ENCODE peak calls at places on chromosomes 11 and 22, in five cellular contexts. M is right lobe of liver, C is transverse colon, O is heart right ventricle, B is heart left ventricle. W is an unnamed sample.
A peak's percentile ranks its signal among the peaks of the same experiment; 100 is the strongest.

GRCh38 chr22:46985507-46985882 is 223.0 kb downstream of the TBC1D22A start:
- DNase-seq in C (no peak), B (no peak), M (no peak), O (no peak), W (no peak)

GRCh38 chr11:43278302-43278956 is 33.4 kb upstream of the API5 start:
- DNase-seq in M (no peak), C (no peak), B (no peak), O (no peak), W (no peak)

GRCh38 chr11:61148016-61148640 is 13.1 kb downstream of the VPS37C start:
- DNase-seq in O (no peak), B (no peak), M (no peak), C (no peak), W (peak; percentile 12)

GRCh38 chr11:94882931-94883330 is 90.4 kb downstream of the CWC15 start:
- DNase-seq in C (no peak), O (no peak), M (no peak), B (no peak), W (no peak)

GRCh38 chr11:45798793-45799441 is 6.0 kb upstream of the SLC35C1 start:
- DNase-seq in B (no peak), O (no peak), C (no peak), M (peak; percentile 81), W (no peak)

GRCh38 chr22:32623943-32624342 is 149.3 kb downstream of the FBXO7 start:
- DNase-seq in B (no peak), M (peak; percentile 80), O (peak; percentile 56), C (peak; percentile 49), W (no peak)

GRCh38 chr11:5303643-5304042 is 1.9 kb upstream of the OR51B4 start:
- DNase-seq in O (no peak), M (no peak), C (no peak), B (no peak), W (no peak)

GRCh38 chr22:43654271-43654670 is 157.8 kb downstream of the EFCAB6 start:
- DNase-seq in B (no peak), O (no peak), C (no peak), M (no peak), W (no peak)

GRCh38 chr11:48005878-48006277 is 25.5 kb downstream of the PTPRJ start:
- DNase-seq in B (no peak), C (no peak), O (no peak), M (no peak), W (no peak)

GRCh38 chr11:117479372-117479771 is 151.7 kb downstream of the CEP164 start:
- DNase-seq in M (no peak), B (no peak), C (no peak), O (no peak), W (no peak)

GRCh38 chr22:41401781-41402648 is 20.3 kb downstream of the TEF start:
- DNase-seq in C (peak; percentile 87), B (peak; percentile 78), M (peak; percentile 93), O (peak; percentile 73), W (no peak)

GRCh38 chr11:122439911-122440782 is 215.4 kb upstream of the UBASH3B start:
- DNase-seq in M (peak; percentile 85), O (peak; percentile 33), B (peak; percentile 17), C (no peak), W (no peak)

GRCh38 chr22:41780714-41781507 is 19.6 kb upstream of the CCDC134 start:
- DNase-seq in O (peak; percentile 61), B (peak; percentile 53), C (peak; percentile 81), M (peak; percentile 53), W (no peak)

GRCh38 chr11:86922225-86922624 is 33.0 kb downstream of the FZD4 start:
- DNase-seq in B (no peak), M (no peak), O (no peak), C (no peak), W (no peak)

GRCh38 chr11:93895106-93895862 is 44.9 kb upstream of the VSTM5 start:
- DNase-seq in M (no peak), B (peak; percentile 16), O (peak; percentile 30), C (no peak), W (no peak)

GRCh38 chr11:125053167-125053566 is 9.9 kb upstream of the SLC37A2 start:
- DNase-seq in B (no peak), C (no peak), M (no peak), O (no peak), W (no peak)

GRCh38 chr11:67265633-67266423 is 445 bp upstream of the GRK2 start:
- DNase-seq in C (peak; percentile 85), M (peak; percentile 86), B (peak; percentile 81), O (peak; percentile 70), W (peak; percentile 47)

GRCh38 chr11:65538232-65538914 is 13.5 kb downstream of the SCYL1 start:
- DNase-seq in B (no peak), C (no peak), M (peak; percentile 54), O (no peak), W (no peak)

GRCh38 chr22:19923914-19924513 is 17.6 kb upstream of the COMT start:
- DNase-seq in M (no peak), O (no peak), C (no peak), B (no peak), W (no peak)
- H3K4me1 ChIP-seq in M (no peaks in the 10 kb centered on the region), O (no peaks in the 10 kb centered on the region), C (no peaks in the 10 kb centered on the region), B (no peaks in the 10 kb centered on the region), W (no peaks in the 10 kb centered on the region)

GRCh38 chr11:16881074-16881709 is 133.0 kb downstream of the PLEKHA7 start:
- DNase-seq in B (peak; percentile 72), M (peak; percentile 48), O (peak; percentile 70), C (no peak), W (no peak)
- TF ChIP-seq CTCF in B (peak; percentile 62), M (peak; percentile 16), O (peak; percentile 45), C (no peak), W (peak; percentile 39)

GRCh38 chr22:48249721-48250268 is 1487.3 kb downstream of the TBC1D22A start:
- DNase-seq in B (no peak), C (no peak), O (no peak), M (no peak), W (no peak)
- H3K9me3 ChIP-seq in B (no peaks in the 10 kb centered on the region), C (no peaks in the 10 kb centered on the region), O (no peaks in the 10 kb centered on the region), M (no peaks in the 10 kb centered on the region), W (no peaks in the 10 kb centered on the region)

GRCh38 chr11:57321996-57322880 is 2.5 kb downstream of the TNKS1BP1 start:
- DNase-seq in M (peak; percentile 94), O (peak; percentile 94), C (peak; percentile 90), B (peak; percentile 94), W (peak; percentile 97)
- H3K4me1 ChIP-seq in M (no peaks in the 10 kb centered on the region), O (peaks cover 20% of the 10 kb centered on the region), C (peaks cover 71% of the 10 kb centered on the region), B (peaks cover 33% of the 10 kb centered on the region), W (peaks cover 23% of the 10 kb centered on the region)

DNA sequence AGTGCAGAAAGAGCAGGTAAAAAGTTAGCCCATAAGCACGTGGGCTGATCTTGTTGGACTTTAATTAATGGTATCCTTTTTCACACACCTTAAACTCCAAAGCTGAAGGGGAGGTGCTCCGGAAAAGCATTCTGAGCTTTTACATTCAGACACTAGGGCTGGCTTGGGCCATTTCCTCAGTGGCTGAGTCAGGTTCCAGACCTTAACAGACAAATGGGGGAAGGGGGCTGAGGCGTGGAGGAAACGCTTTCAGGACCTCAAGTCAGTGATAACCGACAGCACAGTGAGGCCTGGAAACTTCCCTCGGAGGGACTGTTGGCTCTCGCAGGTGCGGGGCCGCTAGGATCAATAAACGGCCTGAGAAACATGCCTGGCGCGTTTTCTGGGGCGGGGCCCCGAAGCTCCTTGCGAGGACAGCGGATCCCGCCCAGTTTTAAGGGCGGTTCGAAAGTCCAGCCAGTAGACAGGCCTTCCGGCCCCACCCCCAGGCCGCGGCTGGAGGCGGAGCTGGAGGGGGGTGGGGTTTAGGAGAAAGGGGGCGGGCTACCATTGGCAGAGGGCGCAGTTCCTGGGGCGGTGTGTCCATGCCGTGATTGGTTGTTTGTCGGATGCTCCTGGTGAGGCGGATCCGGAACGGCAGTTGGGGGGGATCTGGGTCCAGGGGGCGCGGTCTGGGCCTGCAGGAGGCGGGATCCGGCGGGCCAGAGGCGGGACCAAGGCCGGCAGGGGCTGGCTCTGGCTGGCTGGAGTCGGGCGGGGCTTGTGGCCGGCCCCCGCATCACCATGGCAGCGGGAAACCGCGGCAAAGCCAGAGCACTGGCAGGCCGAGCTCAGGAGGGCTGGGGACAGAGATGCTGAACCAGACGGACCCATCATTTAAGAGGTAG is 8.0 kb downstream of the C11orf52 start:
- DNase-seq in M (peak; percentile 98), C (peak; percentile 97), B (peak; percentile 97), O (peak; percentile 96), W (peak; percentile 95)
- TF ChIP-seq CTCF in M (no peak), C (no peak), B (peak; percentile 9), O (no peak), W (no peak)

DNA sequence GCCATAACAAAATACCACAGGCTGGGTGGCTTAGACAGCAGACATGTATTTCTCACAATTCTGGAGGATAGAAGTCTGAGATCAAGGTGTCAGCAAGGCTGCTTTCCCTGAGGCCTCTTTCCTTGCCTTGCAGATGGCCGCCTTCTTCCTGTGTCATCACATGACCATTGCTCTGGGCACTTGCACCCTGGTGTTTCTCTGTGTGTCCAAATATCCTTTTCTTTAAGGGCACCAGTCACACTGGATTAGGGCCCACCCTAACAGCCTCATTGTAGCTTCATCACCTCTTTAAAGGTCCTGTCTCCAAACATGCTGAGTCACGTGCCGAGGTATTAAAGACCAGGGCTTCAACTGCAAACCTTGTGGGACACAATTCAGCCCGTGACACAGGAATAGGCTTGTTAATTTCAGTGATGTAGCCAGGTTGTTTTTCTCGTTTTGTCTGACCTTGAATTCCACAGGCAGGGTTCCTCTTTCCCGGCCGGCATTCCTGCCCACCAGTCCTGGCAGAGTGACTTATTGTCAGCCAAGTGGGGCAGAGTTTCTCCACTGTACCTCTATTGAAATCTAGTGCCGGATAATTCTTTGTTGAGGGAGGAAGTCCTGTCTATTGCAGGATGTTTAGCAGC is 100.1 kb downstream of the KCNQ1OT1 start:
- DNase-seq in O (no peak), C (no peak), B (no peak), M (no peak), W (no peak)
- H3K9me3 ChIP-seq in O (no peaks in the 10 kb centered on the region), C (peaks cover 8% of the 10 kb centered on the region), B (peaks cover 12% of the 10 kb centered on the region), M (no peaks in the 10 kb centered on the region), W (peaks cover 9% of the 10 kb centered on the region)

GRCh38 chr11:133745791-133746190 is 99.5 kb downstream of the SPATA19 start:
- DNase-seq in O (no peak), B (no peak), M (no peak), C (no peak), W (no peak)

GRCh38 chr11:133746663-133747306 is 98.5 kb downstream of the SPATA19 start:
- DNase-seq in O (no peak), C (no peak), M (no peak), B (no peak), W (no peak)

GRCh38 chr11:133742388-133742787 is 102.9 kb downstream of the SPATA19 start:
- DNase-seq in M (no peak), B (no peak), C (no peak), O (no peak), W (no peak)

GRCh38 chr11:133753150-133753549 is 92.2 kb downstream of the SPATA19 start:
- DNase-seq in C (no peak), M (no peak), O (no peak), B (no peak), W (no peak)

DNA sequence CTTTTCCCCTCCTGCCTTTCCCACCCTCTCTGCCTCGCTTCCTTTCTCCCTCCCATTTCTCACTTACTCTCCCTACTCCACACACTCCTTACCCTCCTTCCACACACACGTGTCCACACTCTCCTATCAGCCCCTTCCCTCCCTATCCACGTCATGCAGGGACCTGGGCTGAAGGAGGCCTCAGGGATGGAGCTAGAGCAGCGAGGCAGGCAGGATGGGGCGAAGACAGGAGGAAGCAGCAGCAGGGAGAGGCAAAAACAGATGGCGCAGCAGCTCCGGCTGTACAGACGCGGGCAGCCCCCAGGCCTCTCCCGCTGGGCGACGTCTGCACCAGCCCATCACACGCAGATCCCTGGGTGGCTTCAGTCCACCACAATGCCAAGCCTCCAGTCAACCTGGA is 97.9 kb downstream of the SPATA19 start:
- DNase-seq in O (no peak), M (no peak), B (no peak), C (no peak), W (no peak)
- H3K4me1 ChIP-seq in O (no peaks in the 10 kb centered on the region), M (no peaks in the 10 kb centered on the region), B (no peaks in the 10 kb centered on the region), C (no peaks in the 10 kb centered on the region), W (no peaks in the 10 kb centered on the region)